ENCODE peak calls at places on chromosomes 4 and X, in four cellular contexts. I is lower lobe of right lung, N is esophagus squamous epithelium, B is prostate gland. X is an unnamed sample. For H3K4me1, the result is how much of the 10 kb centered on the place peaks cover.

GRCh38 chrX:13088155-13088485 is 43.7 kb upstream of the FAM9C start:
- DNase-seq in I (no peak), N (no peak), B (no peak), X (no peak)

GRCh38 chrX:39969099-39969825 is 128.5 kb downstream of the BCOR start:
- DNase-seq in I (no peak), N (no peak), B (no peak), X (no peak)

GRCh38 chrX:154918060-154918483 is 31.9 kb downstream of the F8A1 start:
- DNase-seq in I (no peak), N (no peak), B (peak), X (peak)

GRCh38 chr4:8115916-8116315 is 42.7 kb downstream of the ABLIM2 start:
- DNase-seq in I (no peak), N (no peak), B (no peak), X (no peak)

GRCh38 chr4:182880387-182881356 is 36.5 kb downstream of the DCTD start:
- DNase-seq in I (no peak), N (no peak), B (peak), X (peak)

GRCh38 chrX:44451056-44451455 is 91.6 kb downstream of the FUNDC1 start:
- DNase-seq in I (no peak), N (no peak), B (no peak), X (no peak)

GRCh38 chr4:30920043-30920442 is 199.9 kb downstream of the PCDH7 start:
- DNase-seq in I (no peak), N (no peak), B (no peak), X (no peak)

GRCh38 chrX:258291-259040 is 22.7 kb upstream of the PLCXD1 start:
- DNase-seq in I (peak), N (no peak), B (no peak), X (no peak)

GRCh38 chr4:56552273-56552672 is 46.7 kb downstream of the ARL9 start:
- DNase-seq in I (no peak), N (no peak), B (no peak), X (no peak)

GRCh38 chrX:13899607-13900006 is 82.7 kb upstream of the GPM6B start:
- DNase-seq in I (no peak), N (no peak), B (peak), X (peak)

GRCh38 chr4:139918994-139919393 is 235.0 kb downstream of the MAML3 start:
- DNase-seq in I (no peak), N (no peak), B (no peak), X (no peak)

GRCh38 chr4:176193898-176194297 is 1.5 kb downstream of the SPATA4 start:
- DNase-seq in I (no peak), N (no peak), B (no peak), X (no peak)

GRCh38 chrX:130171446-130172126 is at the start of gene RAB33A:
- DNase-seq in I (peak), N (no peak), B (no peak), X (no peak)

GRCh38 chr4:102826105-102826889 is 1.1 kb downstream of the UBE2D3 start:
- DNase-seq in I (no peak), N (no peak), B (no peak), X (no peak)

GRCh38 chrX:119234931-119235555 is 1.0 kb upstream of the PGRMC1 start:
- DNase-seq in I (no peak), N (no peak), B (no peak), X (no peak)

GRCh38 chr4:15754323-15754722 is 23.8 kb upstream of the CD38 start:
- DNase-seq in I (no peak), N (no peak), B (no peak), X (no peak)

GRCh38 chr4:4496604-4497372 is 45.1 kb downstream of the STX18 start:
- DNase-seq in I (no peak), N (no peak), B (no peak), X (peak)

GRCh38 chr4:153611679-153612078 is 72.4 kb upstream of the TLR2 start:
- DNase-seq in I (no peak), N (no peak), B (no peak), X (no peak)

GRCh38 chrX:27728291-27728690 is 79.5 kb upstream of the MAGEB10 start:
- DNase-seq in I (no peak), N (no peak), B (no peak), X (no peak)

GRCh38 chrX:100207331-100208024 is 202.6 kb downstream of the PCDH19 start:
- DNase-seq in I (no peak), N (no peak), B (no peak), X (no peak)

GRCh38 chr4:7315286-7315685 is 119.4 kb downstream of the PSAPL1 start:
- DNase-seq in I (no peak), N (no peak), B (no peak), X (no peak)

GRCh38 chr4:140185725-140186124 is 31.7 kb upstream of the MAML3 start:
- DNase-seq in I (no peak), N (no peak), B (no peak), X (no peak)

GRCh38 chrX:104742345-104742744 is 176.3 kb downstream of the IL1RAPL2 start:
- DNase-seq in I (no peak), N (no peak), B (no peak), X (no peak)

GRCh38 chrX:103554687-103555417 is 30.5 kb upstream of the TCEAL4 start:
- DNase-seq in I (no peak), N (no peak), B (peak), X (peak)

GRCh38 chrX:47264507-47265173 is 31.8 kb downstream of the USP11 start:
- DNase-seq in I (no peak), N (no peak), B (no peak), X (no peak)

GRCh38 chrX:2486476-2487133 is 14.2 kb downstream of the DHRSX start:
- DNase-seq in I (no peak), N (no peak), B (no peak), X (no peak)

GRCh38 chr4:153616005-153616555 is 68.0 kb upstream of the TLR2 start:
- DNase-seq in I (no peak), N (no peak), B (no peak), X (no peak)

GRCh38 chr4:146143888-146144287 is 31.6 kb upstream of the LSM6 start:
- DNase-seq in I (no peak), N (no peak), B (no peak), X (no peak)

GRCh38 chr4:142091691-142092182 is 455.4 kb downstream of the IL15 start:
- DNase-seq in I (no peak), N (no peak), B (no peak), X (no peak)

GRCh38 chr4:70734971-70735370 is 13.2 kb downstream of the RUFY3 start:
- DNase-seq in I (no peak), N (no peak), B (no peak), X (no peak)

GRCh38 chr4:1554876-1555265 is 129.2 kb downstream of the FAM53A start:
- DNase-seq in I (no peak), N (no peak), B (peak), X (no peak)

GRCh38 chr4:53541577-53542206 is 49.6 kb downstream of the LNX1 start:
- DNase-seq in I (no peak), N (no peak), B (no peak), X (no peak)

GRCh38 chr4:11487876-11488545 is 59.3 kb upstream of the HS3ST1 start:
- DNase-seq in I (no peak), N (no peak), B (no peak), X (no peak)

GRCh38 chr4:25345880-25346279 is 31.2 kb upstream of the ANAPC4 start:
- DNase-seq in I (no peak), N (no peak), B (no peak), X (no peak)

DNA sequence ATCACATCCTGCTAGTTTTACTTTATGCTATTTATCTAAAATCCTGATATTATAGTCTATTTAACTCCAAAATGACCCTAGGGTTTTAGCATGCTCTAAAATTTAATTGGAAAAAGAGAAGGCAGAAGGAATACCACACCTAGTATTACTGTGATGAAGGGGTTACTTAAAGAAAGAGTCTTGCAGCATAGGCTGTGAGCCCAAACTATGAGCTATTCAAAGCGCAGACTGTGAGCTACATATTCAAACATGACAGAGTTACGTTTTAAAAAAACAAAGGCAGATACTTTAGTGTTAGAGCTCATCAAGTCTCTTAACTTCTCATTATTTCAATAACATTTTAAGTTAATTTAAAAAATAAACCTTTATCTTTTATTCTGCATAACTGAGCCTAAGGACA is 247.7 kb upstream of the ETNPPL start:
- DNase-seq in I (no peak), N (no peak), B (no peak), X (no peak)
- H3K27ac ChIP-seq in I (no peak), N (no peak), B (no peak), X (no peak)

DNA sequence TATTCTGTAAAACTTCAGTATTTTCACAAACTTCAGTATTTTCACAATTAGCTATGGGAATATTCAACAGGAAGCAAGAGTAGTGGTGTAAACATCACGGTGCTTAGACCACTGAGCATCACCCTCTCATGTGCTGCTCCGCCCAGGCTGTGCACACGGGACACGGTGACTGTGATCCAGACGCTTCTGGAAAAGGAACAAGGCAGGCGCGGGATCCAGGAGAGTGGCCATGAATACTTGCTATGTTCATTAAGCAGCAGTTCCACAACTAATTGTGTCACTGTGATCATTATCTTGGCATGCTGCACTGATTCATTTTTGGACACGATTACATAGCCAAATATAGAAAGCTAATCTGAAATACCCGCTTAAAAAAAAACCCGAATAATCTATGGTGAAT is 19.6 kb upstream of the FAT1 start:
- DNase-seq in I (no peak), N (no peak), B (no peak), X (no peak)
- H3K4me1 ChIP-seq in I (under half), N (under half), B (under half), X (under half)

GRCh38 chrX:51215266-51215665 is 117.4 kb upstream of the NUDT10 start:
- DNase-seq in I (no peak), N (no peak), B (no peak), X (no peak)
- TF ChIP-seq CTCF in I (no peak), N (no peak), B (no peak), X (no peak)

GRCh38 chr4:6277139-6277802 is 7.6 kb downstream of the WFS1 start:
- DNase-seq in I (no peak), N (no peak), B (no peak), X (no peak)

GRCh38 chr4:6272863-6273660 is 3.4 kb downstream of the WFS1 start:
- DNase-seq in I (peak), N (no peak), B (no peak), X (peak)

GRCh38 chr4:6275898-6276563 is 6.4 kb downstream of the WFS1 start:
- DNase-seq in I (no peak), N (no peak), B (no peak), X (no peak)

GRCh38 chr4:6273661-6273990 is 4.0 kb downstream of the WFS1 start:
- DNase-seq in I (no peak), N (no peak), B (no peak), X (no peak)

DNA sequence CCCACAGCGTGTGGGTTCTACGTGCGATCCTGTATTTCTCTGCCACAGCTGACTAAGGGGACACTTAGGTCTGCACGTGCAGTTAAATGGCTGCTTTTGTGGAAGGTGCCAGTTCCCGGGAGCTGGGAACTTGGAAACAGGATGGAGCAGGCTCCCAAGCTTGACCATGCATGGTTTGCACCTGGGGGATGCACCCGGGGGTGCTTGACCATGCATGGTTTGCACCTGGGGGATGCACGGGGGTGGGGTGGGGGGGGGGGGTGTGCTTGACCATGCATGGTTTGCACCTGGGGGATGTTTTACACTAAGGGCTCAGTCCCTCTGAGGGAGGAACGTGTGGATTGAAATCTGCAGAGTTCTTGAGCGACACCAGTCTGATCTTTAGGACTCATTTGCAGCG is 5.7 kb downstream of the WFS1 start:
- DNase-seq in I (no peak), N (no peak), B (no peak), X (no peak)
- H3K27ac ChIP-seq in I (peak), N (no peak), B (no peak), X (no peak)

GRCh38 chr4:85905761-85906160 is 430.8 kb downstream of the ARHGAP24 start:
- DNase-seq in I (no peak), N (no peak), B (no peak), X (no peak)
- H3K4me1 ChIP-seq in I (under half), N (under half), B (under half), X (under half)

GRCh38 chr4:52103314-52103713 is 52.2 kb downstream of the SPATA18 start:
- DNase-seq in I (no peak), N (no peak), B (no peak), X (no peak)
- TF ChIP-seq CTCF in I (no peak), N (peak), B (no peak), X (no peak)

DNA sequence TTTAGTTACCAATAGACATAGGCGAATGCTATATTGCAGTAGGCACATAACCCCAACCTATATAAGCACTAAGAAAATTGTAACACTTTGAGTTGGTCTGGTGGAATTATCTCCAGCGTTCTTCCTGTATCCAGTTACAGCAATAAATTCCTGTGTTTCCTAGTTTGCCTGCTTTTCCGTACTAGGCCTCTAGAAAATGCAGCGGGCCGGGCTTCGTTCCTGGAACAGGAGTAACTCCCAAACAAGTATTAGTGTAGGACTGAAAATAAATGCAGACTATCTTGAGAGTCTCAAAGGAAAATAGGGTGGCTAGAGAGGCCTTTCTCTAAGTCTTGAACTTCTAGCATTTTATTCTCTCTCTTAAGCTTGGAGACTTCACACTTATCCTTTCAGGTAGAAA is 159.8 kb downstream of the OR13H1 start:
- DNase-seq in I (no peak), N (no peak), B (no peak), X (no peak)
- H3K27ac ChIP-seq in I (no peak), N (no peak), B (no peak), X (no peak)

DNA sequence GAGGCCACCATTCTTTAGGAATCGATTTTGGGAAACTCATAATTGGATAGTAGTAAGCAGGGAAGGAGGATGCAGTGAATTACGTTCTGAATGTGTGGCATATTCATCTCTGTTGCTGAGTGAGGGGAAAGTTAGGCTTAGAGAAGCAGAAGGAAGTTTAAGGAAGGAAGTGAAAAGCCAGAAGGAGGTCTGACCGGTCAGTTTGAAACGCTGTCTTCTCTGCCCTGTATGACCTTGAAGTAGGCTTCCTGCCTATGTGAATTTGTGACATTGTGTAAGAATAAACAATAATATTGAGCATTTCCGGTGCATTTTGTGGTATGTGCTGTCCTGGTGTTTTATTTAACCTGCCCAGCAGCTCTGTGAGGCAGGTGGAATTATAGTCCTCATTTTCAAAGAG is 67.3 kb downstream of the PDLIM5 start:
- DNase-seq in I (no peak), N (no peak), B (no peak), X (no peak)
- H3K4me1 ChIP-seq in I (under half), N (under half), B (under half), X (under half)

GRCh38 chr4:169436734-169437133 is 166.0 kb upstream of the SH3RF1 start:
- DNase-seq in I (no peak), N (no peak), B (no peak), X (no peak)
- TF ChIP-seq CTCF in I (no peak), N (no peak), B (no peak), X (no peak)

GRCh38 chrX:9164086-9164485 is 130.2 kb upstream of the FAM9B start:
- DNase-seq in I (no peak), N (no peak), B (no peak), X (no peak)

GRCh38 chrX:9164535-9165425 is 130.9 kb upstream of the FAM9B start:
- DNase-seq in I (no peak), N (no peak), B (no peak), X (no peak)

GRCh38 chrX:9166566-9166909 is 132.6 kb upstream of the FAM9B start:
- DNase-seq in I (no peak), N (no peak), B (no peak), X (no peak)

GRCh38 chrX:9163153-9163790 is 129.3 kb upstream of the FAM9B start:
- DNase-seq in I (no peak), N (no peak), B (no peak), X (no peak)

DNA sequence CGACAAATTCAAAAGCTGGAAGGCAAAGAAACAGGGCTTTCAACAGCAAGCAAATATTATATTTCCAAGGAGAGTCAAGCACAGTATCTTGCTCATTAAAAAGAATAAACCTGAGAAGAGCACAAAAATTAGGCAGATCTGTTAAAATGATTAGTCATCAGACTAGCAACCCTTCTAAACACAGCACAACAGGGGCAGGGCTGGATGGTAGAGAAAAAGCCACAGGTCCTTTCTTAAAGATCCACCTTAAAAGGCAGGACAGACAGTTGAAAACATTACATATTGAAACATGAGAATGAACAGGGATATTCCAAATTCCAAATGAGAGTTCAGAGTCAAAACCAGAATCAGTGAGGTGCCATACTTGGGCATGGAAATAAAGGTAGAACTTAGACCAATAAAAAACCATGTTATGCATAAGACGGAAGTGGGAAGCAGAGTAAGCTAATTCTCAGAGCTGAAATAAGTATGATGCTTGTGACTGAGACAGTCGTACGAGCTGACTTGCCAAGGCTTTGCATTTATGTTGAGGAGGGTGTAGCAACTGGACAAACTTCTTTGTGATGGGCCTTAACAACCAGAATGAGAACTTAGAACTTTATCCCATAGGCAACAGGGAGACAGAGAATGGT is 126.9 kb upstream of the FAM9B start:
- DNase-seq in I (no peak), N (no peak), B (no peak), X (no peak)
- H3K27ac ChIP-seq in I (no peak), N (no peak), B (no peak), X (no peak)

X was measured in body of pancreas.